ENCODE peak calls at places on chromosome 19, in seven cellular contexts. K, J, W, L, A, N and B are unnamed samples.

GRCh38 chr19:5113101-5113557 is 144.2 kb downstream of the KDM4B start:
- DNase-seq in J (no peak), W (no peak), A (peak), K (no peak), L (no peak), N (no peak), B (no peak)

GRCh38 chr19:4371209-4371897 is 28.0 kb downstream of the MPND start:
- DNase-seq in A (no peak), N (peak), J (no peak), L (peak), K (no peak), W (no peak), B (peak)

GRCh38 chr19:8557637-8558238 is 19.5 kb downstream of the MYO1F start:
- DNase-seq in K (no peak), J (no peak), A (no peak), W (no peak), L (no peak), N (no peak), B (no peak)

GRCh38 chr19:55083004-55083850 is 7.6 kb downstream of the EPS8L1 start:
- DNase-seq in K (peak), A (no peak), L (no peak), N (peak), W (no peak), J (no peak), B (peak)

GRCh38 chr19:18233224-18233825 is 7.1 kb upstream of the PDE4C start:
- DNase-seq in K (peak), N (peak), J (peak), W (no peak), L (no peak), A (peak), B (peak)

GRCh38 chr19:12834976-12835757 is 788 bp upstream of the RTBDN start:
- DNase-seq in A (no peak), N (no peak), W (no peak), L (no peak), J (peak), K (no peak), B (peak)

GRCh38 chr19:9720541-9720940 is 45.6 kb upstream of the ZNF562 start:
- DNase-seq in J (no peak), K (no peak), W (no peak), A (no peak), L (no peak), N (no peak), B (no peak)

GRCh38 chr19:55088543-55089265 is 13.0 kb downstream of the EPS8L1 start:
- DNase-seq in A (no peak), W (no peak), L (peak), J (peak), N (no peak), K (peak), B (peak)

GRCh38 chr19:52138614-52139290 is 986 bp downstream of the ZNF616 start:
- DNase-seq in K (no peak), L (no peak), A (peak), N (peak), J (no peak), W (no peak), B (peak)

GRCh38 chr19:30431591-30431990 is 59.4 kb downstream of the ZNF536 start:
- DNase-seq in N (no peak), A (no peak), J (no peak), W (no peak), L (no peak), K (no peak), B (no peak)

GRCh38 chr19:35040826-35041547 is 534 bp upstream of the HPN start:
- DNase-seq in N (peak), K (no peak), L (peak), J (no peak), W (no peak), A (no peak), B (peak)

GRCh38 chr19:17754634-17755532 is 3.6 kb downstream of the FCHO1 start:
- DNase-seq in N (no peak), L (no peak), J (peak), K (no peak), A (no peak), W (no peak), B (no peak)

GRCh38 chr19:51064534-51065220 is at the start of gene KLK13:
- DNase-seq in L (peak), W (no peak), J (no peak), K (no peak), N (no peak), A (no peak), B (peak)

GRCh38 chr19:9850235-9850959 is 15.3 kb downstream of the PIN1 start:
- DNase-seq in W (no peak), J (no peak), N (no peak), A (no peak), L (no peak), K (no peak), B (peak)

GRCh38 chr19:52567921-52568320 is 2.2 kb upstream of the ZNF701 start:
- DNase-seq in L (no peak), J (no peak), N (no peak), A (no peak), K (no peak), W (no peak), B (no peak)

GRCh38 chr19:44741841-44742352 is 6.6 kb upstream of the BCL3 start:
- DNase-seq in J (no peak), N (peak), L (peak), W (peak), A (peak), K (peak), B (no peak)

GRCh38 chr19:53463263-53463662 is 4.3 kb upstream of the ZNF813 start:
- DNase-seq in W (no peak), L (no peak), N (peak), A (peak), K (no peak), J (peak), B (peak)

GRCh38 chr19:37654525-37654832 is 786 bp downstream of the ZFP30 start:
- DNase-seq in A (peak), L (no peak), J (peak), N (no peak), W (no peak), K (no peak), B (no peak)

GRCh38 chr19:3950871-3951861 is 18.3 kb downstream of the NMRK2 start:
- DNase-seq in N (no peak), W (no peak), L (no peak), A (no peak), J (no peak), K (no peak), B (no peak)

GRCh38 chr19:42528354-42529247 is at the start of gene CEACAM1:
- DNase-seq in J (peak), N (peak), K (no peak), W (no peak), A (no peak), L (peak), B (no peak)

GRCh38 chr19:31261651-31262331 is 87.4 kb downstream of the TSHZ3 start:
- DNase-seq in W (no peak), N (no peak), L (peak), A (no peak), K (no peak), J (no peak), B (no peak)

GRCh38 chr19:8254286-8255001 is 45.3 kb downstream of the CERS4 start:
- DNase-seq in N (no peak), L (no peak), W (no peak), A (no peak), K (no peak), J (no peak), B (no peak)

GRCh38 chr19:44648536-44649370 is 5.0 kb downstream of the PVR start:
- DNase-seq in K (peak), L (no peak), W (no peak), A (peak), J (no peak), N (peak), B (no peak)

GRCh38 chr19:1748115-1748702 is 5.1 kb upstream of the ONECUT3 start:
- DNase-seq in L (no peak), W (peak), K (no peak), J (peak), A (no peak), N (no peak), B (no peak)

GRCh38 chr19:19649580-19649995 is 6.1 kb upstream of the GMIP start:
- DNase-seq in W (no peak), L (no peak), J (no peak), K (no peak), A (no peak), N (no peak), B (no peak)

GRCh38 chr19:17145546-17146497 is 69.3 kb upstream of the USE1 start:
- DNase-seq in W (no peak), J (no peak), K (no peak), N (no peak), A (no peak), L (no peak), B (no peak)

DNA sequence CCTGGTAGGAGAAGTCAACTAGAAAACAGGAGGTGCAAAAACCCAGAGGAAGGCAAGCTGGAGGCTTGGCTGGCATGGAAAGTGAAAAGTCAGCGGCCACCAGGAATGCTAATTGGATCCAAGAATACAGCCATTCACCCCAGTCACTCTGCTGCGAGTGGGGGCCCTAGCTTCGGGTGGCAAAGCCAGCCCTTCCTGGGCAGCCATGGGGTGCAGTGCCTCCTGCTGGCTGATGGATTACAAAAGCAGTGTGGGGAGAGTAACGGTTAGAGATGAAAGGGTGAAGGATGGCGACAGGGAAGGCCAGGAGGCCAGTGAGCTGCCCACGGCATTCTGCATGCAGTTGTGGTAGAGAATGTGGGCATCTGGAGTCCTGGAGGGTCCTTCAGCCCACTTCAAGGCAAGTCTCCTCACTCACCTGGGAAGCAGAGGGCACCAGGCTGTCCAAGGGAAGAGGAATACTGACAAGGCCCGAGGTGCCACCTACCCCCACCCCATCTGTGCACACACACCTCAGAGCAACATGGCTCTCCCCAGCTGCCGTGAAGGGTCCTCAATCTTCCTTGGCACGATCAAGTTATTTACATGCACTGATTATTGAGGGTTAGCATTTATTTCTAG is 20.3 kb upstream of the EPHX3 start:
- DNase-seq in A (peak), L (no peak), W (no peak), J (no peak), N (no peak), K (no peak), B (peak)
- TF ChIP-seq CTCF in A (peak), L (no peak), W (peak), J (peak), N (peak), K (peak), B (peak)

DNA sequence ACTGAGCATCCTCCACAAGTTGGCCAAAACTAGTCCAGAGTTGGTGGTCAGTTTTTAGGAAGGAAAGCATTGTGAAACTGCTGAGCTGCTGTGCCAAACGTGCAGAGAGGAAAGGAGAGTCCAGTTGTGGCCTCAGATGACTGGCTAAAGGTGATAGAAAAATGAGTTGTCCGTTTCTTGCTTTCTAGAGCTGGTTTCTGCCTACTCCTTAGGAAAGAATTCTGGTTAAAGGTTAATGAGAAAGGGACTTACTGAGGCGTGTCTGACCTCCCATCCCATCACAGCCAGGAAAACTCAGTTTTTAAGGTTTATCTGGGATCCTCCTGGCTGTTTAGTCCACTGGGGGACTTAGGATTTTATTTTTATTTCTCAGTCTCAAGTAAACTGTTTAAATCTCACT is 1186.3 kb downstream of the UQCRFS1 start:
- DNase-seq in K (no peak), L (peak), W (no peak), J (no peak), A (peak), N (no peak), B (no peak)
- TF ChIP-seq CTCF in K (no peak), L (no peak), W (no peak), J (no peak), A (no peak), N (no peak), B (no peak)

GRCh38 chr19:46620267-46620666 is 4.6 kb downstream of the PTGIR start:
- DNase-seq in L (no peak), N (no peak), W (no peak), J (no peak), K (no peak), A (no peak), B (no peak)
- TF ChIP-seq CTCF in L (no peak), N (no peak), W (no peak), J (no peak), K (no peak), A (no peak), B (no peak)

DNA sequence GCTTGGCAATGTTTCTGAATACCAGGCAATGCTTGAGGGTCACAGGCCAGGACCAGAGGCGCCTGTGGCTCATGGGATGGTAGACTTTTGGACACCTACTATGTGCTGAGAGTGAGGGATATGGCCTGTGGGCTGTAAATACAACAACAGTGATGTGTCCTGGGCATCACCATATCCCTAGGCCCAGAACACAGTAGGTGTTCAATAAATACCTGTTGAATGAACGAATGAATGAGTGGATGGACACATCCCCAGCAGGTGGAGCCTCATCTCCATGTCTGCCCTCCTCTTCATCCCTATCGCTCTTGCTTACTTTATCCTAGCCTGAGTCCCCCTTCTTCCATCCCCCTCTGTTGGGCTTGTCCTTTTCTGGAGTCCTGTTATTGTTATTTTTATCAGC is 16.5 kb upstream of the NANOS2 start:
- DNase-seq in K (no peak), W (no peak), J (no peak), L (no peak), N (no peak), A (no peak), B (no peak)
- TF ChIP-seq CTCF in K (peak), W (no peak), J (peak), L (no peak), N (no peak), A (no peak), B (no peak)

GRCh38 chr19:49347835-49348234 is 12.6 kb downstream of the CD37 start:
- DNase-seq in J (peak), N (no peak), W (no peak), A (peak), L (no peak), K (peak), B (no peak)
- TF ChIP-seq CTCF in J (peak), N (no peak), W (peak), A (peak), L (no peak), K (peak), B (no peak)

GRCh38 chr19:49812452-49812996 is 568 bp downstream of the FUZ start:
- DNase-seq in J (peak), K (no peak), A (no peak), W (no peak), L (peak), N (no peak), B (no peak)

GRCh38 chr19:49811328-49811727 is 1.8 kb downstream of the FUZ start:
- DNase-seq in K (no peak), L (no peak), W (no peak), A (no peak), N (no peak), J (no peak), B (no peak)

GRCh38 chr19:49814010-49814409 is 918 bp upstream of the FUZ start:
- DNase-seq in N (no peak), K (no peak), L (no peak), W (no peak), A (no peak), J (no peak), B (no peak)

GRCh38 chr19:49809987-49810389 is 3.1 kb downstream of the FUZ start:
- DNase-seq in A (no peak), N (no peak), L (no peak), J (no peak), W (no peak), K (no peak), B (no peak)

DNA sequence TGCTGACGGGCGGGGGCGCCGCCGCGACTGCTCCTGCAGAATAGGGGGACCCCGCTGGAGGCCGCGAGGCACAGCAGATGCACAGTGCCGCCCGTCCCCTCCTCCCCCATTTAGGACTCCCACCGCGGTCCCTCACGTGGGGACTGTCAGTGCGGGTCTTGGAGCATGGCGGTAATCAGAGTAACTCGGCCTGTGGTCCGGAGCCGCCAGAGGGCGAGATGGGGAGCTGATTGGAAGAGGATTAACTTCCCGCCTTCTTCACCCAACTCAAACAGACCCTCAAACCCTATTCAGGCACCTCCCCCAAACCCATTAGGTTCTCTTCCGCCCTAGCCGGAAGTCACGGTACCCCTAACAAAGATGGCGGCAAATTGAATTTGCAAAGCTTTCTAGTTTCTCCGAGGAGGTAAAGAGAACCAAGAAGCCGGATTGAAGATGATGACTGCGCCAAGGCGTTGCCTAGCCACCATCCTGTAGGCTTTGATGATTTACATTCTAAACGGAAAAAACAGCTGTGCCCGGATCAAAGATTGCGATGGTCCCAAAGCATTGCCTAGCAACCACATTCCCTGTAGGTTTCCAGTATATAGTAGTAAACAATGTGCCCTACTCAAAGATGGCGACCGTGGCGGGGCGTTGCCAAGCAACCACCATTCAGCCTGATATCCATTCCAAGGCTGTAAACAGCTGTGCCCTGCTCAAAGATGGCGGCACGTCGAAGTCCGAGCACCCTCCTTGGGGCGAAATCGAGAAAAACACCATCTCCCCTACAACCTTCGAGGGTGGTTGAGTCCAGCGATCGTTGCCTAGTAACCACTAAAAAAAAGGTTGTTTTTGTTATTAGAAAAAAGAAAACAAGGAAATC is at the start of gene FUZ:
- DNase-seq in N (peak), L (peak), K (peak), W (peak), J (peak), A (peak), B (peak)
- TF ChIP-seq CTCF in N (no peak), L (no peak), K (no peak), W (peak), J (peak), A (no peak), B (no peak)

GRCh38 chr19:32318884-32319520 is 26.4 kb upstream of the ZNF507 start:
- DNase-seq in W (no peak), L (no peak), J (peak), K (no peak), N (no peak), A (no peak), B (peak)
- TF ChIP-seq CTCF in W (no peak), L (no peak), J (peak), K (peak), N (peak), A (no peak), B (no peak)

DNA sequence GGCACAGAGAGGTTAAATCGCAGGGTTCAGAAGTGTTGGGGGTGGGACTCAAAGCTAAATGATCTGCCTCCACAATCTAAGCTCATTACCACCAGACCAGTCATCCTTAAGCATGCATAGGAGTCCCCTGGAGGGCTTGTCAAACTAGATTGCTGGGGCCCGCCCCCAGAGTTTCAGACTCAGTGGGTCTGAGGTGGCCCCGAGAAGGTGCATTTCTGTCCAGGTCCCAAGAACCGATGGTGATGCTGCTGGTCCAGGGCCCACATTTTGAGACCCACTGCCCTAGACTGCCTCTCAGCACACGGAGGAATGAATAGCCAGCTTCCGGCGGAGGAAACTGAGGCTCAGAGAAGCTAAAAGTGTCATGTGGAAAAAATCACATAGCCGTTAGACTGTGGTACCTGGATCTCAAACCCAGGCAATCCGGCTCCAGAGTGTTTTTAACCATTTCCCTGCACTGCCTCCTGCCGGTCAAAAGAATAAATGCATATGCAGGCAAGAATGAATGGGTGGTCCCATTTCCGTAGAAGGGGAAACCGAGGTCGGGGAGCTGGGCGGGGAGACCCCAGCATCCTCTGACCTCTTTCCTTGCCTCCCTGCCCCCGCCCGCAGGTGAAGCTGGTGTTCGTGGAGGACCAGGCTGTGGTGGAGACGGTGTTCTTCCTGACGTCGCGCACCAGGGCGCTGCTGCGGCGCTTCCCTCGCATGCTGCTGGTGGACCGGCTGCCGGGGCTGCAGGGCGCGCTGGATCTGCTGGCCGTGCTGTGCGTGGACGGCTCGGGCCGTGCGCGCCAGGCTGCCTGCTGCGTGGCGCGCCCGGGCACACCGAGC is 23.8 kb downstream of the ZSWIM9 start:
- DNase-seq in L (peak), K (no peak), J (peak), N (no peak), A (no peak), W (no peak), B (peak)
- TF ChIP-seq CTCF in L (no peak), K (peak), J (peak), N (peak), A (peak), W (peak), B (peak)

GRCh38 chr19:6270076-6270745 is 9.6 kb downstream of the MLLT1 start:
- DNase-seq in W (no peak), N (peak), J (no peak), A (no peak), K (no peak), L (no peak), B (no peak)

GRCh38 chr19:6271721-6272410 is 7.9 kb downstream of the MLLT1 start:
- DNase-seq in W (no peak), N (peak), J (no peak), L (peak), A (peak), K (no peak), B (no peak)

GRCh38 chr19:6270822-6271221 is 9.0 kb downstream of the MLLT1 start:
- DNase-seq in N (no peak), W (no peak), K (no peak), L (no peak), J (no peak), A (no peak), B (no peak)

GRCh38 chr19:6272411-6272791 is 7.4 kb downstream of the MLLT1 start:
- DNase-seq in K (no peak), L (no peak), W (no peak), A (no peak), N (no peak), J (no peak), B (peak)

GRCh38 chr19:6271251-6271650 is 8.5 kb downstream of the MLLT1 start:
- DNase-seq in L (no peak), K (no peak), N (no peak), A (no peak), J (no peak), W (no peak), B (no peak)
- TF ChIP-seq CTCF in L (no peak), K (no peak), N (no peak), A (peak), J (peak), W (peak), B (no peak)